ENCODE peak calls at places on chromosomes 5 and 9, in four cellular contexts. Q, U, I and A are unnamed samples. For H3K4me1, the result is how much of the 10 kb centered on the place peaks cover.

GRCh38 chr5:143340891-143341685 is 62.4 kb downstream of the NR3C1 start:
- DNase-seq in Q (no peak), U (no peak), I (no peak), A (no peak)

GRCh38 chr5:120252839-120253238 is 211.3 kb upstream of the PRR16 start:
- DNase-seq in Q (no peak), U (no peak), I (no peak), A (no peak)

GRCh38 chr5:132428147-132428482 is 58.6 kb downstream of the SLC22A5 start:
- DNase-seq in Q (no peak), U (no peak), I (no peak), A (no peak)

GRCh38 chr9:116073826-116074225 is 79.8 kb upstream of the PAPPA start:
- DNase-seq in Q (no peak), U (no peak), I (no peak), A (no peak)

GRCh38 chr9:129751841-129752801 is 721 bp downstream of the PTGES start:
- DNase-seq in Q (no peak), U (no peak), I (peak), A (no peak)

GRCh38 chr5:80757290-80757689 is 102.5 kb upstream of the DHFR start:
- DNase-seq in Q (no peak), U (no peak), I (no peak), A (no peak)

GRCh38 chr9:136805207-136805740 is 2.5 kb upstream of the RABL6 start:
- DNase-seq in Q (no peak), U (no peak), I (no peak), A (no peak)

GRCh38 chr9:4584636-4585035 is 77.5 kb upstream of the PLPP6 start:
- DNase-seq in Q (no peak), U (no peak), I (no peak), A (no peak)

GRCh38 chr5:158553195-158553945 is 546.3 kb downstream of the EBF1 start:
- DNase-seq in Q (no peak), U (peak), I (peak), A (no peak)

GRCh38 chr5:136034976-136035375 is 6.2 kb downstream of the TGFBI start:
- DNase-seq in Q (no peak), U (peak), I (no peak), A (no peak)

GRCh38 chr5:136957428-136957827 is 541.7 kb downstream of the SPOCK1 start:
- DNase-seq in Q (no peak), U (no peak), I (no peak), A (no peak)

GRCh38 chr5:121019112-121019511 is 555.0 kb downstream of the PRR16 start:
- DNase-seq in Q (no peak), U (no peak), I (no peak), A (no peak)

GRCh38 chr5:122222580-122222979 is 89.5 kb upstream of the SNCAIP start:
- DNase-seq in Q (no peak), U (no peak), I (no peak), A (no peak)

GRCh38 chr5:38257236-38258036 is 923 bp upstream of the EGFLAM start:
- DNase-seq in Q (no peak), U (no peak), I (no peak), A (no peak)
- H3K4me3 ChIP-seq in Q (no peak), U (peak), I (peak), A (peak)

GRCh38 chr9:89744730-89745129 is 139.9 kb downstream of the GADD45G start:
- DNase-seq in Q (no peak), U (no peak), I (no peak), A (no peak)
- H3K4me1 ChIP-seq in Q (half or more), U (under half), I (under half), A (under half)

GRCh38 chr5:31478901-31479300 is 53.0 kb downstream of the DROSHA start:
- DNase-seq in Q (no peak), U (no peak), I (no peak), A (no peak)

GRCh38 chr5:31477516-31477915 is 54.4 kb downstream of the DROSHA start:
- DNase-seq in Q (no peak), U (no peak), I (no peak), A (no peak)

GRCh38 chr5:31477971-31478370 is 53.9 kb downstream of the DROSHA start:
- DNase-seq in Q (no peak), U (no peak), I (no peak), A (no peak)

GRCh38 chr5:31479706-31480105 is 52.2 kb downstream of the DROSHA start:
- DNase-seq in Q (no peak), U (no peak), I (no peak), A (no peak)

GRCh38 chr5:31481531-31481930 is 50.4 kb downstream of the DROSHA start:
- DNase-seq in Q (no peak), U (no peak), I (no peak), A (no peak)
- H3K4me3 ChIP-seq in Q (no peak), U (no peak), I (no peak), A (no peak)

DNA sequence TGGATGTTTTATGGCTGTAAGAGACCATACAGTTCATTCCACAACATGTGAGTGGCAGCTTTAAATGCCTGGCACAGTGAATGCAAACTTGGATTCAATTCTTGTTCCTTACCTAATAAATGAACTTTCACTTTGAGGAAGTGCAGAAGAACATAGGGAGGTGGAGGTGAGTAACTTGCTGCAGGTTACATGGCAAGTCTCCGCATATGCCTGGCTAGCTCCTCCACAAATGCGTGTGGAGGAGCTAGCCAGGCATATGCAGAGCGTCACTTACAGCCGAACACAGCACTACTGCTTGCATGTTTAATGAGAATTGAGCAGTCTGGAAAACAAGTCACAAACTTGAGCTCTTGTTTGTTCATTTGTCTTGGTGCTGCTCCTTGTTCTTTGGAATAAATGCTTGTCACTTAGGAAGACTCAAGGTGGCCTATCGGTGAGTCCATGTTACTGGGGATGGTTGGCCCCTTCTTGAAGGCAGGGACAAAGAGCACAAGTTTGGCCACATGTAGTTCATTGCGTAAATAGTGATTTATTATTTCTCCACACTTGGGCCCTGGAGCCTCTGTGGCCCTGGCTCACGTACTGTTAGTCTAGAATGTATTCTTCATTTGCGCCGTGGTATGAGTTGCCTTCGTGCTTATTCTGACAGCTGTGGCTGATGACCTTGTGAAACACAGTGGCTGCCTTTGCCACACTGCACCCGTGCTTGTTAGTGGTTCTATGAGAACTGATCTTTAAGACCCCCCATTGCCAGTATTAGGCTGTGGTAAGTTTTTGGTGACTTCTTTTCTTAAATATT is 3.1 kb downstream of the ISOC1 start:
- DNase-seq in Q (no peak), U (peak), I (no peak), A (no peak)
- H3K4me1 ChIP-seq in Q (under half), U (under half), I (half or more), A (half or more)

GRCh38 chr5:177431317-177432142 is 5.1 kb downstream of the GRK6 start:
- DNase-seq in Q (peak), U (peak), I (peak), A (no peak)
- H3K4me3 ChIP-seq in Q (peak), U (no peak), I (no peak), A (no peak)

GRCh38 chr9:132354645-132355355 is at the start of gene SETX:
- DNase-seq in Q (peak), U (peak), I (peak), A (peak)

GRCh38 chr9:132348676-132349075 is 6.1 kb downstream of the SETX start:
- DNase-seq in Q (no peak), U (no peak), I (no peak), A (no peak)

GRCh38 chr9:132351404-132352050 is 3.3 kb downstream of the SETX start:
- DNase-seq in Q (no peak), U (no peak), I (no peak), A (no peak)

GRCh38 chr9:132346177-132346576 is 8.6 kb downstream of the SETX start:
- DNase-seq in Q (no peak), U (no peak), I (no peak), A (no peak)

DNA sequence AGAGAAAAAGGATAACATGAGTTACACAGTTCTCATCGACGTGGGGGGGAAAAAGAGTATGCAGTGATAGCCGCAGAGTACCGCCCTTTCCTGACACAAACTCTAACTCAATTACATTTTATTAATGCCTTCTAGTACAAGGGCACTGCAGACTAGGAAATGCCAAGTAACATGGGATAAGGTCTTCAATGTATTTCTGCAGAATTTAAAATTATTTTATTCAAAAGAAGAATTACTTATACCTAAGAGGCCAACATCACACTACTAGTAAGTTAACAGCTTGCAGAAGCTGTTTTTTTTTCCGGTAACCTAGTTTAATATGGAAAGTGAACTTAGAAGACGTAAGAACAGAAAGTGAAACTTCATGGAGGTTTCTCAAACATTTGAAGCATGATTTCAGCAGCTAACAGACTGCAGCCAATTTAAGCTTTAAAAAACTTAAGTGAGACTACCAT is 3.9 kb downstream of the SETX start:
- DNase-seq in Q (peak), U (no peak), I (no peak), A (no peak)
- H3K4me1 ChIP-seq in Q (half or more), U (half or more), I (half or more), A (half or more)

GRCh38 chr5:104241051-104241450 is 678.5 kb upstream of the NUDT12 start:
- DNase-seq in Q (no peak), U (no peak), I (no peak), A (no peak)
- H3K4me3 ChIP-seq in Q (no peak), U (no peak), I (no peak), A (no peak)